ENCODE peak calls at places on chromosome 5, in seven cellular contexts. One of them, this sample, is unnamed.

GRCh38 chr5:177312649-177313181 is 1.0 kb upstream of the MXD3 start:
- DNase-seq in lower leg skin: no peak
- DNase-seq in K562: peak; percentile 52
- DNase-seq in esophagus squamous epithelium: no peak
- DNase-seq in tibial nerve: no peak
- DNase-seq in sigmoid colon: peak; percentile 56
- DNase-seq in transverse colon: peak; percentile 54
- DNase-seq in this sample: peak; percentile 34

GRCh38 chr5:136155769-136156168 is 23.1 kb downstream of the SMAD5 start:
- DNase-seq in esophagus squamous epithelium: no peak
- DNase-seq in lower leg skin: no peak
- DNase-seq in transverse colon: no peak
- DNase-seq in tibial nerve: no peak
- DNase-seq in K562: no peak
- DNase-seq in sigmoid colon: no peak
- DNase-seq in this sample: no peak

GRCh38 chr5:41508696-41509398 is 1.6 kb downstream of the PLCXD3 start:
- DNase-seq in transverse colon: no peak
- DNase-seq in esophagus squamous epithelium: no peak
- DNase-seq in sigmoid colon: no peak
- DNase-seq in lower leg skin: no peak
- DNase-seq in K562: no peak
- DNase-seq in tibial nerve: no peak
- DNase-seq in this sample: no peak

GRCh38 chr5:67493676-67494075 is 297.1 kb upstream of the CD180 start:
- DNase-seq in lower leg skin: no peak
- DNase-seq in sigmoid colon: no peak
- DNase-seq in transverse colon: peak; percentile 54
- DNase-seq in esophagus squamous epithelium: no peak
- DNase-seq in tibial nerve: no peak
- DNase-seq in K562: no peak
- DNase-seq in this sample: no peak

GRCh38 chr5:31864015-31864414 is 225.1 kb downstream of the PDZD2 start:
- DNase-seq in esophagus squamous epithelium: no peak
- DNase-seq in transverse colon: no peak
- DNase-seq in K562: no peak
- DNase-seq in lower leg skin: peak; percentile 20
- DNase-seq in tibial nerve: no peak
- DNase-seq in sigmoid colon: no peak
- DNase-seq in this sample: no peak

GRCh38 chr5:65126192-65126591 is 355.5 kb downstream of the ADAMTS6 start:
- DNase-seq in esophagus squamous epithelium: no peak
- DNase-seq in tibial nerve: no peak
- DNase-seq in K562: no peak
- DNase-seq in sigmoid colon: no peak
- DNase-seq in lower leg skin: no peak
- DNase-seq in transverse colon: no peak
- DNase-seq in this sample: no peak

GRCh38 chr5:64971538-64971937 is 202.8 kb downstream of the CWC27 start:
- DNase-seq in esophagus squamous epithelium: no peak
- DNase-seq in K562: no peak
- DNase-seq in lower leg skin: no peak
- DNase-seq in sigmoid colon: no peak
- DNase-seq in tibial nerve: no peak
- DNase-seq in transverse colon: no peak
- DNase-seq in this sample: no peak

GRCh38 chr5:149030392-149030791 is 32.5 kb downstream of the SH3TC2 start:
- DNase-seq in tibial nerve: no peak
- DNase-seq in lower leg skin: no peak
- DNase-seq in transverse colon: no peak
- DNase-seq in K562: no peak
- DNase-seq in sigmoid colon: no peak
- DNase-seq in esophagus squamous epithelium: no peak
- DNase-seq in this sample: no peak

GRCh38 chr5:66959668-66960067 is 236.9 kb downstream of the CD180 start:
- DNase-seq in esophagus squamous epithelium: no peak
- DNase-seq in sigmoid colon: no peak
- DNase-seq in transverse colon: no peak
- DNase-seq in K562: no peak
- DNase-seq in tibial nerve: no peak
- DNase-seq in lower leg skin: no peak
- DNase-seq in this sample: no peak

GRCh38 chr5:169796731-169797130 is 159.7 kb downstream of the DOCK2 start:
- DNase-seq in tibial nerve: no peak
- DNase-seq in sigmoid colon: no peak
- DNase-seq in transverse colon: no peak
- DNase-seq in lower leg skin: no peak
- DNase-seq in esophagus squamous epithelium: no peak
- DNase-seq in K562: no peak
- DNase-seq in this sample: no peak

GRCh38 chr5:36575367-36575781 is 31.0 kb upstream of the SLC1A3 start:
- DNase-seq in lower leg skin: no peak
- DNase-seq in esophagus squamous epithelium: no peak
- DNase-seq in K562: no peak
- DNase-seq in sigmoid colon: no peak
- DNase-seq in tibial nerve: no peak
- DNase-seq in transverse colon: no peak
- DNase-seq in this sample: no peak

GRCh38 chr5:171309526-171310333 is 682 bp downstream of the TLX3 start:
- DNase-seq in tibial nerve: no peak
- DNase-seq in K562: no peak
- DNase-seq in sigmoid colon: no peak
- DNase-seq in esophagus squamous epithelium: no peak
- DNase-seq in lower leg skin: peak; percentile 77
- DNase-seq in transverse colon: peak; percentile 14
- DNase-seq in this sample: no peak

GRCh38 chr5:5490774-5491347 is 68.4 kb downstream of the ICE1 start:
- DNase-seq in lower leg skin: no peak
- DNase-seq in tibial nerve: no peak
- DNase-seq in K562: no peak
- DNase-seq in transverse colon: no peak
- DNase-seq in sigmoid colon: no peak
- DNase-seq in esophagus squamous epithelium: no peak
- DNase-seq in this sample: no peak

GRCh38 chr5:125564336-125564975 is 818.0 kb upstream of the ZNF608 start:
- DNase-seq in sigmoid colon: no peak
- DNase-seq in lower leg skin: no peak
- DNase-seq in K562: no peak
- DNase-seq in esophagus squamous epithelium: no peak
- DNase-seq in tibial nerve: no peak
- DNase-seq in transverse colon: no peak
- DNase-seq in this sample: no peak

GRCh38 chr5:181127456-181127855 is 3.5 kb downstream of the OR2V1 start:
- DNase-seq in sigmoid colon: peak; percentile 25
- DNase-seq in transverse colon: no peak
- DNase-seq in K562: no peak
- DNase-seq in tibial nerve: no peak
- DNase-seq in lower leg skin: peak; percentile 58
- DNase-seq in esophagus squamous epithelium: no peak
- DNase-seq in this sample: no peak

GRCh38 chr5:1111727-1112289 is at the start of gene SLC12A7:
- DNase-seq in transverse colon: peak; percentile 81
- DNase-seq in esophagus squamous epithelium: no peak
- DNase-seq in tibial nerve: no peak
- DNase-seq in K562: peak; percentile 91
- DNase-seq in sigmoid colon: no peak
- DNase-seq in lower leg skin: no peak
- DNase-seq in this sample: no peak

GRCh38 chr5:8857051-8857450 is 688.8 kb downstream of the SEMA5A start:
- DNase-seq in transverse colon: no peak
- DNase-seq in tibial nerve: no peak
- DNase-seq in K562: no peak
- DNase-seq in lower leg skin: no peak
- DNase-seq in esophagus squamous epithelium: no peak
- DNase-seq in sigmoid colon: no peak
- DNase-seq in this sample: no peak

GRCh38 chr5:150266807-150267408 is 22.7 kb downstream of the CAMK2A start:
- DNase-seq in esophagus squamous epithelium: no peak
- DNase-seq in tibial nerve: no peak
- DNase-seq in sigmoid colon: no peak
- DNase-seq in K562: no peak
- DNase-seq in transverse colon: no peak
- DNase-seq in lower leg skin: no peak
- DNase-seq in this sample: no peak

GRCh38 chr5:84487963-84488362 is 103.3 kb upstream of the EDIL3 start:
- DNase-seq in esophagus squamous epithelium: no peak
- DNase-seq in K562: no peak
- DNase-seq in lower leg skin: no peak
- DNase-seq in tibial nerve: no peak
- DNase-seq in transverse colon: no peak
- DNase-seq in sigmoid colon: no peak
- DNase-seq in this sample: no peak

GRCh38 chr5:50666261-50667078 is at the start of gene PARP8:
- DNase-seq in tibial nerve: no peak
- DNase-seq in esophagus squamous epithelium: peak; percentile 4
- DNase-seq in lower leg skin: peak; percentile 92
- DNase-seq in K562: no peak
- DNase-seq in transverse colon: peak; percentile 52
- DNase-seq in sigmoid colon: peak; percentile 78
- DNase-seq in this sample: peak; percentile 17

GRCh38 chr5:128081111-128081865 is 2.3 kb upstream of the SLC12A2 start:
- DNase-seq in esophagus squamous epithelium: no peak
- DNase-seq in K562: peak; percentile 20
- DNase-seq in lower leg skin: no peak
- DNase-seq in tibial nerve: no peak
- DNase-seq in transverse colon: no peak
- DNase-seq in sigmoid colon: no peak
- DNase-seq in this sample: no peak

GRCh38 chr5:8825161-8825757 is 720.6 kb downstream of the SEMA5A start:
- DNase-seq in K562: no peak
- DNase-seq in esophagus squamous epithelium: no peak
- DNase-seq in transverse colon: no peak
- DNase-seq in lower leg skin: no peak
- DNase-seq in tibial nerve: no peak
- DNase-seq in sigmoid colon: no peak
- DNase-seq in this sample: no peak

GRCh38 chr5:16508730-16509531 is 43.3 kb upstream of the ZNF622 start:
- DNase-seq in tibial nerve: no peak
- DNase-seq in sigmoid colon: no peak
- DNase-seq in K562: no peak
- DNase-seq in transverse colon: peak; percentile 38
- DNase-seq in esophagus squamous epithelium: no peak
- DNase-seq in lower leg skin: peak; percentile 80
- DNase-seq in this sample: peak; percentile 82
- TF ChIP-seq POLR2A in tibial nerve: no peak
- TF ChIP-seq POLR2A in sigmoid colon: no peak
- TF ChIP-seq POLR2A in K562: no peak
- TF ChIP-seq POLR2A in transverse colon: peak; percentile 87
- TF ChIP-seq POLR2A in esophagus squamous epithelium: no peak
- TF ChIP-seq POLR2A in lower leg skin: no peak
- TF ChIP-seq POLR2A in this sample: no peak

GRCh38 chr5:154860123-154860522 is 1.7 kb downstream of the CNOT8 start:
- DNase-seq in tibial nerve: no peak
- DNase-seq in esophagus squamous epithelium: no peak
- DNase-seq in transverse colon: peak; percentile 39
- DNase-seq in sigmoid colon: peak; percentile 73
- DNase-seq in K562: no peak
- DNase-seq in lower leg skin: peak; percentile 90
- DNase-seq in this sample: no peak

GRCh38 chr5:154858251-154858971 is at the start of gene CNOT8:
- DNase-seq in esophagus squamous epithelium: peak; percentile 96
- DNase-seq in lower leg skin: peak; percentile 100
- DNase-seq in tibial nerve: peak; percentile 98
- DNase-seq in K562: peak; percentile 88
- DNase-seq in sigmoid colon: peak; percentile 99
- DNase-seq in transverse colon: peak; percentile 99
- DNase-seq in this sample: peak; percentile 73

GRCh38 chr5:154858972-154859950 is 834 bp downstream of the CNOT8 start:
- DNase-seq in tibial nerve: no peak
- DNase-seq in sigmoid colon: no peak
- DNase-seq in K562: no peak
- DNase-seq in transverse colon: no peak
- DNase-seq in esophagus squamous epithelium: no peak
- DNase-seq in lower leg skin: no peak
- DNase-seq in this sample: no peak

GRCh38 chr5:154857091-154857533 is 1.3 kb upstream of the CNOT8 start:
- DNase-seq in transverse colon: peak; percentile 81
- DNase-seq in esophagus squamous epithelium: no peak
- DNase-seq in lower leg skin: peak; percentile 97
- DNase-seq in tibial nerve: peak; percentile 76
- DNase-seq in K562: no peak
- DNase-seq in sigmoid colon: no peak
- DNase-seq in this sample: no peak

GRCh38 chr5:154857534-154858250 is 735 bp upstream of the CNOT8 start:
- DNase-seq in tibial nerve: peak; percentile 96
- DNase-seq in K562: peak; percentile 82
- DNase-seq in lower leg skin: peak; percentile 99
- DNase-seq in transverse colon: peak; percentile 92
- DNase-seq in esophagus squamous epithelium: peak; percentile 90
- DNase-seq in sigmoid colon: peak; percentile 99
- DNase-seq in this sample: peak; percentile 84
- TF ChIP-seq POLR2A in tibial nerve: peak; percentile 85
- TF ChIP-seq POLR2A in K562: peak; percentile 1
- TF ChIP-seq POLR2A in lower leg skin: no peak
- TF ChIP-seq POLR2A in transverse colon: peak; percentile 74
- TF ChIP-seq POLR2A in esophagus squamous epithelium: peak; percentile 50
- TF ChIP-seq POLR2A in sigmoid colon: peak; percentile 68
- TF ChIP-seq POLR2A in this sample: peak; percentile 77

DNA sequence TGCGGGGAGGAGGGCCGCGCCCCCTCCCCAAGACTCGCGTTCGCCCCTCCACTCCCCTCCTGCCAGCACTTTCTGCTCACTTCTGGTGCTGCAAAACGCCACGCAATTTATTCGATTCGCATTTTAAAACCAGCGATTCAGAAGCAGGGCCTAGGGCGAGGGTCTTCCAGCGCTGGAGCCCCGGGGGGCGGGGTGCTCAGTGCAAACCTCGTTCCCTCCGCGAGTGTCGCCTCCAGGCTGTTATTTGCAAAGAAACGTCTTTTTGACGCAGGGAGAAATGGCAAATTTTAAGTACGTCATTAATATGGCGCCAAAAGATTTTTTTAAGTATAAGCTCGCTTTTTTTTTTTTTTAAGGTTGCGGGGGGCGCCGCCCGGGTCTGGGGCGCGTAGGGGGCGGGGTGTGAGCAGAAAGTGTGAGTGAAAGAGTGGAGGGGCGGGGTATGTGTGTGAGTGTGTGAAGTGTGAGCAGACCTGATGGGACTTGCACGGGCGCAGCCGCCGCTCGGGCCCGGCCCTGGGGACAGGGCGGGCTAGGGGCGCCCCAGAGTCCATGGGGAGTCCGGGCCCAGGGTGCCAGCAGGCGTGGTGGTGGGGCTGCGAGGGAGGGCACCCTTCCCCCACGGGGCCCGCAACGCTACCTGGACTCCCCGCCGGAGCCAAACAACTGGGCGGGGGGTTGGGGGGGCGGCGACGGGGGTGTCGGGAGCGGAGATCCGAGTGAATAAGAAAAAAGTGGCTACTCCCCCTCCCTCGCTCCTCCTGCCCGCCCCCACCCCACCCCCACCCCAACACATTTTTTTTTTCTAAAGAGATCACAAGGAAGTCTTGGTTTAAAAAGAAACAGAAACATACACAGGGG is at the start of gene JADE2:
- DNase-seq in tibial nerve: peak; percentile 45
- DNase-seq in sigmoid colon: peak; percentile 89
- DNase-seq in esophagus squamous epithelium: no peak
- DNase-seq in transverse colon: peak; percentile 80
- DNase-seq in K562: peak; percentile 80
- DNase-seq in lower leg skin: peak; percentile 94
- DNase-seq in this sample: peak; percentile 68
- TF ChIP-seq POLR2A in tibial nerve: no peak
- TF ChIP-seq POLR2A in sigmoid colon: peak; percentile 43
- TF ChIP-seq POLR2A in esophagus squamous epithelium: peak; percentile 36
- TF ChIP-seq POLR2A in transverse colon: peak; percentile 72
- TF ChIP-seq POLR2A in K562: peak; percentile 22
- TF ChIP-seq POLR2A in lower leg skin: no peak
- TF ChIP-seq POLR2A in this sample: peak; percentile 15

GRCh38 chr5:87268126-87268969 is 665 bp downstream of the RASA1 start:
- DNase-seq in K562: peak; percentile 45
- DNase-seq in sigmoid colon: peak; percentile 77
- DNase-seq in lower leg skin: peak; percentile 92
- DNase-seq in esophagus squamous epithelium: no peak
- DNase-seq in transverse colon: peak; percentile 77
- DNase-seq in tibial nerve: peak; percentile 22
- DNase-seq in this sample: peak; percentile 30
- TF ChIP-seq POLR2A in K562: no peak
- TF ChIP-seq POLR2A in sigmoid colon: no peak
- TF ChIP-seq POLR2A in lower leg skin: no peak
- TF ChIP-seq POLR2A in esophagus squamous epithelium: no peak
- TF ChIP-seq POLR2A in transverse colon: peak; percentile 25
- TF ChIP-seq POLR2A in tibial nerve: no peak
- TF ChIP-seq POLR2A in this sample: peak; percentile 72

This sample was measured in H54.